ENCODE peak calls at places on chromosomes 16 and 17, in four cellular contexts. K is testis, B is left lung, M is uterus. J is an unnamed sample. For H3K4me1, the result is how much of the 10 kb centered on the place peaks cover.

GRCh38 chr17:45063198-45063597 is 2.1 kb downstream of the NMT1 start:
- DNase-seq in K (no peak), B (no peak), M (no peak), J (no peak)

GRCh38 chr16:28166394-28167208 is 45.2 kb downstream of the XPO6 start:
- DNase-seq in K (no peak), B (no peak), M (no peak), J (no peak)

GRCh38 chr16:83793179-83793578 is 14.6 kb upstream of the HSBP1 start:
- DNase-seq in K (no peak), B (no peak), M (no peak), J (no peak)

GRCh38 chr16:31869511-31870201 is 4.0 kb upstream of the ZNF267 start:
- DNase-seq in K (peak), B (no peak), M (no peak), J (no peak)

GRCh38 chr17:80618304-80618703 is 73.7 kb downstream of the RPTOR start:
- DNase-seq in K (no peak), B (no peak), M (no peak), J (no peak)

GRCh38 chr17:77281904-77282367 is 141.2 kb downstream of the SEC14L1 start:
- DNase-seq in K (no peak), B (peak), M (no peak), J (no peak)

GRCh38 chr17:4394208-4395110 is 28.0 kb upstream of the UBE2G1 start:
- DNase-seq in K (no peak), B (no peak), M (no peak), J (no peak)

GRCh38 chr17:2181206-2181983 is 122.2 kb downstream of the SMG6 start:
- DNase-seq in K (peak), B (no peak), M (peak), J (peak)

GRCh38 chr17:76199466-76199865 is 40.8 kb downstream of the RNF157 start:
- DNase-seq in K (no peak), B (no peak), M (no peak), J (no peak)

GRCh38 chr17:15944720-15945492 is at the start of gene ADORA2B:
- DNase-seq in K (peak), B (peak), M (peak), J (peak)

GRCh38 chr17:78889525-78889924 is 13.5 kb downstream of the CEP295NL start:
- DNase-seq in K (no peak), B (no peak), M (no peak), J (no peak)

GRCh38 chr17:17352836-17353624 is 49.9 kb downstream of the NT5M start:
- DNase-seq in K (no peak), B (no peak), M (peak), J (no peak)

GRCh38 chr17:29158515-29159275 is 21.5 kb downstream of the MYO18A start:
- DNase-seq in K (no peak), B (peak), M (no peak), J (no peak)

GRCh38 chr17:8991514-8992285 is 26.2 kb upstream of the PIK3R5 start:
- DNase-seq in K (peak), B (no peak), M (no peak), J (peak)

GRCh38 chr17:4043862-4044261 is 79.6 kb upstream of the ATP2A3 start:
- DNase-seq in K (no peak), B (no peak), M (no peak), J (no peak)

GRCh38 chr16:6206080-6206479 is 1108.5 kb upstream of the EEF2KMT start:
- DNase-seq in K (no peak), B (no peak), M (no peak), J (no peak)

GRCh38 chr16:87580855-87581261 is 21.4 kb upstream of the JPH3 start:
- DNase-seq in K (no peak), B (peak), M (no peak), J (no peak)

GRCh38 chr16:87330257-87330624 is 13.0 kb upstream of the C16orf95 start:
- DNase-seq in K (no peak), B (peak), M (no peak), J (no peak)

DNA sequence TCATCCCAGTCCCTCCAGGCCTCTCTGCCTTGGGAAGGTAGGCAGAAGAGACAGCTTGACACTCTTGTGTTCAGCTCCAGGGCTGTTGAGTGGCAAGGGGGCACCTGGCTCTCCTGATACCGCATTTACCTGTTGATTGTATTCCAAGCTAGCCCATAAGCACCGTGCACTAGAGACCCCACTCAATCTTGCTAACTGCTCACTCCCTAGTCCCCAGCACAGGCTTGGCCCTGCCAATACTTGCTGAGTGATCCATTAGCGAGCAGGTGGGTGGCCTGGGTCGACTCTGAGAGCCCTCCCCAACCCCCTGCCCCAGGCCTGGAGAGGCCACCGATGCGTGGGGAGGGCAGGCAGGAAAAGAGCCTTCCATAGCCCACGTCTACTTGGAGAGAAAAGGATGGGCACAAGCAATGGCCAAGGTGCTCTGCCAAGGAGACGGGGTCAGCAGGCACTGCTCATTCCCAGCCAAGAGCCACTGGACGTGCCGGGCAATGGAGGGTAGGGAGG is 29.5 kb downstream of the FA2H start:
- DNase-seq in K (no peak), B (peak), M (no peak), J (no peak)
- H3K4me1 ChIP-seq in K (under half), B (under half), M (under half), J (under half)

GRCh38 chr17:74214642-74215331 is 1.4 kb downstream of the TTYH2 start:
- DNase-seq in K (no peak), B (peak), M (no peak), J (peak)
- TF ChIP-seq CTCF in K (no peak), B (no peak), M (no peak), J (no peak)

DNA sequence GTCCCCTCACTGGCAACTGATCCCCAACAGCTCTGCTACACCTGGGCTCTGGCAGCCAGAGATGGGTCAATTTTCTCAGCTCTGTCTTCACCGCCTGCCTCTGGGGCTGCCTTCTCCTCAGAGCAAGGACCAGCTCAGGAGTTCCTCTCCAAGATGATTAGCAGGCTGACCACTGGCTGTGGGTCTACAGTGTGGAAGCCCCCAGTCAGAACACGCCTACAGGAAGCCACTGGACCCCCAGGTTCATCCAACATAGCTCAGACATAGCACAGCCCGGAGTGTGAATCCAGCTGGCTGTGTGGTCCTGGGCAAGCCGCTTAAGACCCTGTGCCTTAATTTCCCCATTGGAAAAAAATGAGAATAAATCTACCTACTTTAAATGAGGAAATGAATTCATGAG is 4.9 kb downstream of the DOK4 start:
- DNase-seq in K (no peak), B (no peak), M (no peak), J (no peak)
- H3K4me1 ChIP-seq in K (under half), B (half or more), M (under half), J (half or more)

DNA sequence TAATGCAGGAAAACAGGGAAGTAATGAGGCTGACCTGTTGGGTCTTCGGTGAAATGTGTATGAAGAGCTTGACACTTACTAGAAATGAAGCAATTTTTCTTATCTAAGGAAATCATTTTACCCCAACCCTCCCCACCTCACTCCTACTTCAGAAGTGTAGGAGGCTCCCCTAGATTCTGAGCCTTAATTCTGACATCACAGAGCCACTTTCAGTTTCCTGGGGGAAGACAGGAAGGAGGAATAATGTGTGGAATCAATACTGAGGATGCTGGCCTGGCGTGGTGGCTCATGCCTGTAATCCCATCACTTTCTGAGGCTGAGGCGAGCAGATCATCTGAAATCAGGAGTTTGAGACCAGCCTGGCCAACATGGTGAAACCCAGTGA is 20.3 kb downstream of the FBRS start:
- DNase-seq in K (no peak), B (no peak), M (no peak), J (no peak)
- TF ChIP-seq CTCF in K (no peak), B (no peak), M (no peak), J (no peak)

DNA sequence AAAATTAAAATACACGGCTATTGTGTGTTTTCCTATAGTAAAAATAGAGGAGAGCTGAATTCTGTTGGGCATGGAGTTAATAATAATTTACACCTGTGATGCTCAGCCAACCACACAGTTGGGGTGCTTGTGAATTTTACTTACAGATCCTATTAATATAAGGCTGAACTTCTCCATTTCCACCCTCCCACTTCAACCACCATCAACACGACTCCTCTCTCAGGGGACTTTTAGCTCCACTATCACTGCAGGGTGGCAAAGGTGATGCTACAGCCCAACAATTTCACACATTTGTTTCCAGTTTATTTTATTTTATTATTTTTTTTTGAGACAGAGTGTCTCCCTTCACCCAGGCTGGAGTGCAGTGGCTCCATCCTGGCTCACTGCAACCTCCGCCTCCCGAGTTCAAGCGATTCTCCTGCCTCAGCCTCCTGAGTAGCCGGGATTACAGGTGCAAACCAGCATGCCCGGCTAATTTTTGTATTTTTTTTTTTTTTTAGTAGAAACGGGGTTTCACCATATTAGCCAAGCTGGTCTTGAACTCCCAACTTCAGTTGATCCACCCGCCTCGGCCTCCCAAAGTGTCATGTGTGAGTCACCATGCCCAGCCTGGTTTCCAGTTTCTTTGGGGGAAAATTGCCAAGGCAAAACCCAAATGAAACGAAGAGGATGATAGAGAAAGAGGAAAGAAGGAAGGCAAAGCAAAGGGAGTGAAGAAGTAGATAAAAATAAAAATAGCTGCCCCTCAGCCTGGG is 57.9 kb downstream of the GNA13 start:
- DNase-seq in K (no peak), B (no peak), M (no peak), J (no peak)
- H3K4me1 ChIP-seq in K (under half), B (under half), M (under half), J (under half)

J was measured in left ventricle myocardium inferior.